ENCODE peak calls at places on chromosome 6, in ten cellular contexts. Q is cardiac muscle cell, F is AG04450, B is neural crest cell, C is stomach, M is RWPE1, P is colonic mucosa, H is dorsolateral prefrontal cortex, L is GM13977, N is pancreas. Z is an unnamed sample.

GRCh38 chr6:13370623-13371022 is 42.3 kb upstream of the TBC1D7 start:
- DNase-seq in Q (no peak), F (no peak), M (peak), B (no peak), C (no peak), P (no peak), L (no peak), N (no peak), H (no peak), Z (no peak)

GRCh38 chr6:116651916-116652315 is 16.6 kb downstream of the ZUP1 start:
- DNase-seq in H (no peak), C (no peak), M (no peak), F (no peak), Q (no peak), N (no peak), L (no peak), P (no peak), B (no peak), Z (no peak)

GRCh38 chr6:30616811-30617564 is at the start of gene PPP1R10:
- DNase-seq in B (peak), Q (peak), P (peak), C (peak), N (peak), L (peak), F (peak), M (peak), H (peak), Z (peak)

GRCh38 chr6:138465007-138465645 is 34.2 kb downstream of the NHSL1 start:
- DNase-seq in L (no peak), N (no peak), H (no peak), M (peak), Q (peak), B (no peak), F (peak), P (no peak), C (no peak), Z (no peak)

GRCh38 chr6:136249811-136250685 is at the start of gene MTFR2:
- DNase-seq in H (peak), F (peak), Q (peak), P (peak), C (peak), N (peak), L (peak), B (peak), M (peak), Z (peak)

GRCh38 chr6:80636689-80637088 is 530.2 kb downstream of the BCKDHB start:
- DNase-seq in C (no peak), Q (no peak), N (no peak), H (no peak), F (no peak), P (no peak), L (no peak), M (no peak), B (no peak), Z (no peak)

GRCh38 chr6:149335924-149336323 is 18.4 kb downstream of the TAB2 start:
- DNase-seq in M (peak), L (no peak), N (no peak), F (no peak), Q (peak), C (no peak), P (no peak), H (no peak), B (no peak), Z (no peak)

GRCh38 chr6:15747354-15747883 is 84.6 kb upstream of the DTNBP1 start:
- DNase-seq in M (no peak), H (no peak), F (no peak), N (no peak), C (no peak), B (no peak), P (no peak), L (no peak), Q (no peak), Z (no peak)

GRCh38 chr6:328924-329323 is 36.6 kb downstream of the DUSP22 start:
- DNase-seq in C (no peak), H (no peak), Q (no peak), L (no peak), P (no peak), M (no peak), N (no peak), B (no peak), F (no peak), Z (no peak)

GRCh38 chr6:142015011-142015410 is 117.7 kb upstream of the GJE1 start:
- DNase-seq in H (no peak), B (no peak), N (no peak), P (no peak), L (no peak), M (no peak), Q (no peak), C (no peak), F (no peak), Z (no peak)

GRCh38 chr6:69825904-69826303 is 29.1 kb upstream of the LMBRD1 start:
- DNase-seq in F (no peak), M (no peak), B (no peak), C (no peak), H (no peak), N (peak), P (no peak), L (no peak), Q (peak), Z (no peak)

GRCh38 chr6:56745971-56746370 is 103.3 kb upstream of the DST start:
- DNase-seq in L (no peak), Q (no peak), H (no peak), B (no peak), M (no peak), F (no peak), P (no peak), N (no peak), C (no peak), Z (no peak)

GRCh38 chr6:65701325-65701724 is 5.7 kb downstream of the EYS start:
- DNase-seq in L (no peak), F (no peak), B (no peak), Q (no peak), N (no peak), C (no peak), M (no peak), P (no peak), H (no peak), Z (no peak)

GRCh38 chr6:30615958-30616810 is 859 bp downstream of the PPP1R10 start:
- DNase-seq in N (no peak), L (no peak), Q (peak), B (peak), F (no peak), C (no peak), M (no peak), P (no peak), H (no peak), Z (no peak)

GRCh38 chr6:105452376-105452775 is 49.5 kb upstream of the PREP start:
- DNase-seq in Q (no peak), C (no peak), H (no peak), P (no peak), F (no peak), M (no peak), N (no peak), B (no peak), L (no peak), Z (no peak)

GRCh38 chr6:45724511-45724910 is 291.1 kb downstream of the CLIC5 start:
- DNase-seq in M (peak), H (no peak), N (no peak), Q (peak), P (no peak), C (no peak), L (no peak), B (no peak), F (peak), Z (no peak)

GRCh38 chr6:166515072-166515810 is 71.2 kb downstream of the RAMACL start:
- DNase-seq in L (no peak), H (no peak), F (peak), C (no peak), M (peak), N (no peak), P (no peak), Q (peak), B (no peak), Z (peak)

GRCh38 chr6:33785766-33786165 is 3.2 kb downstream of the LEMD2 start:
- DNase-seq in Q (peak), M (no peak), F (no peak), C (no peak), B (no peak), N (no peak), P (no peak), L (no peak), H (no peak), Z (no peak)

GRCh38 chr6:33782561-33782960 is 6.4 kb downstream of the LEMD2 start:
- DNase-seq in C (no peak), H (no peak), P (no peak), Q (no peak), M (no peak), N (no peak), F (no peak), L (no peak), B (no peak), Z (no peak)

GRCh38 chr6:33786736-33787135 is 2.2 kb downstream of the LEMD2 start:
- DNase-seq in B (no peak), F (no peak), M (no peak), L (no peak), Q (no peak), H (no peak), P (no peak), N (no peak), C (no peak), Z (no peak)

GRCh38 chr6:33783781-33784520 is 5.0 kb downstream of the LEMD2 start:
- DNase-seq in B (no peak), F (no peak), P (no peak), M (no peak), H (no peak), Q (no peak), N (no peak), C (no peak), L (no peak), Z (no peak)

GRCh38 chr6:33784787-33785186 is 4.1 kb downstream of the LEMD2 start:
- DNase-seq in B (no peak), F (no peak), H (no peak), C (no peak), Q (no peak), P (no peak), N (no peak), M (no peak), L (no peak), Z (no peak)
- TF ChIP-seq CTCF in B (no peak), F (no peak), H (no peak), C (no peak), Q (no peak), P (no peak), N (no peak), M (no peak), L (no peak), Z (no peak)

DNA sequence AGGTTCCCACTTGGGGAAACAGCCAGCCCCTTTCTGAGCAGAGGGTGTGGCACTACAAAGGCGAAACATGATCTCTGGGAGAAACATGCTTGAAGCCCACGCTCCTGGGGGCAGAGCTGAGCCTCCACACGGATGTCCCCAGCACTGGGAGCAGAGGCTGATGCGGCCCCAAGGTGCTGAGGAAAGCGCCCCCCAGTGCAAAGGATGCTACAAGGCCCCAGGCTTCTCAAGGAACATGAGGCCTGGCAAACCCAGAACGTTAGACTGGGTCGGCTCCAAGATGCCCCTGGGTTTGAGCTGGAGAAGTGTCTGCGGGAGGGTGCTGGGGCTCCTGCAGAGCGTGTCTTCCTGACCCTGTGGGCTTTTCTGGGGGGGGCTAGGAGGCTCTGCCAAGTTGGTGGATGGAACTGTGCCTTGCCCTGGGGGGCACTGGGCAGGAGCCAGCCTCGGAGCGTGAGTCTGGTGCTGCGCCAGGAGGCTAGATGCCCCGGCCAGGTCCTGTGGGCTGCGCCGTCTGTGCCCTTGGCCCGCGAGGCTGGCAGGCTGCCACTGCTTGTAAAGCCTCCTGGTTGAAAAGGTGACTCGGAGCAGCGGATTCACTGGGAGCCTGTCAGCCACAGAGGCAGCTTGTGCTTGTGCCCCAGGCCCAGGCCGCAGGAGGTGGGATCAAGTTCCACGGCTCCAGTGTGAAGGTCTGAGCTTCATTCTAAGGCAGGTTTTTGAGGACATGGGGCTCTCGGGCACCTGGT is 8.1 kb downstream of the SYNJ2 start:
- DNase-seq in Q (peak), M (peak), H (no peak), P (peak), C (peak), B (no peak), F (no peak), N (peak), L (no peak), Z (no peak)
- TF ChIP-seq CTCF in Q (peak), M (no peak), H (no peak), P (no peak), C (no peak), B (no peak), F (no peak), N (no peak), L (no peak), Z (no peak)

GRCh38 chr6:3260296-3260695 is 1.5 kb downstream of the PSMG4 start:
- DNase-seq in L (no peak), Q (no peak), F (no peak), H (no peak), B (no peak), P (no peak), M (no peak), C (no peak), N (no peak), Z (no peak)

GRCh38 chr6:3258201-3258600 is 546 bp upstream of the PSMG4 start:
- DNase-seq in H (no peak), M (no peak), P (no peak), B (no peak), F (no peak), N (no peak), Q (no peak), C (no peak), L (no peak), Z (no peak)

GRCh38 chr6:3258720-3259490 is at the start of gene PSMG4:
- DNase-seq in Q (peak), H (peak), N (peak), B (peak), P (peak), C (peak), L (peak), M (peak), F (peak), Z (peak)

GRCh38 chr6:3260772-3261517 is 2.2 kb downstream of the PSMG4 start:
- DNase-seq in H (no peak), C (no peak), Q (no peak), B (no peak), L (no peak), M (no peak), P (no peak), F (no peak), N (no peak), Z (no peak)

DNA sequence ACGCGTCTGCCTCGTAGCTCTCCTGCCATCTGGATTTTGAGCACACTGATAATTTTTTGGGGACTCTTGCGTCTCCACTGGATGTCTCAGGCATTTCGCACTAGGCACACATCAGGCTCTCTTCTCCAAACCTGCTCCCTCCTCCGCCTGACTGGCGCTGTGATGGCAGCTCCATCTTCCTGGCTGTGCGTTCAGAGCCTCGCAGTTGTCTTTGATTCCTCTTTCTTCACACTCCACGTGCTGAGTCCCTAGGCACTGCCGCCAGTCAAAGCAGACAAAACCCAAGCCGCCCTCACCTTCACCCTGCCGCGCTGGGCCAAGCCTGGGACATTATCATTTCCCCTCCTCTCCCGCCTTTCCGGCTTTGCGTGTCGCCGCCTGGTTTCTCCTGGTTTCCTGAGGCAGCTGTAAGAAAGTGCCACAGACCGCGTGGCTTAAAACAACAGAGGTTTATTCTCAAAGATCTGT is 778 bp downstream of the PSMG4 start:
- DNase-seq in F (no peak), Q (peak), C (peak), P (peak), B (no peak), H (no peak), L (peak), M (peak), N (no peak), Z (no peak)
- TF ChIP-seq CTCF in F (no peak), Q (no peak), C (no peak), P (no peak), B (no peak), H (no peak), L (no peak), M (peak), N (no peak), Z (no peak)

GRCh38 chr6:37560737-37561103 is 61.0 kb upstream of the CCDC167 start:
- DNase-seq in Q (no peak), P (no peak), H (no peak), N (no peak), M (no peak), B (no peak), L (no peak), C (no peak), F (no peak), Z (no peak)
- TF ChIP-seq CTCF in Q (no peak), P (no peak), H (no peak), N (no peak), M (no peak), B (no peak), L (no peak), C (no peak), F (no peak), Z (no peak)

DNA sequence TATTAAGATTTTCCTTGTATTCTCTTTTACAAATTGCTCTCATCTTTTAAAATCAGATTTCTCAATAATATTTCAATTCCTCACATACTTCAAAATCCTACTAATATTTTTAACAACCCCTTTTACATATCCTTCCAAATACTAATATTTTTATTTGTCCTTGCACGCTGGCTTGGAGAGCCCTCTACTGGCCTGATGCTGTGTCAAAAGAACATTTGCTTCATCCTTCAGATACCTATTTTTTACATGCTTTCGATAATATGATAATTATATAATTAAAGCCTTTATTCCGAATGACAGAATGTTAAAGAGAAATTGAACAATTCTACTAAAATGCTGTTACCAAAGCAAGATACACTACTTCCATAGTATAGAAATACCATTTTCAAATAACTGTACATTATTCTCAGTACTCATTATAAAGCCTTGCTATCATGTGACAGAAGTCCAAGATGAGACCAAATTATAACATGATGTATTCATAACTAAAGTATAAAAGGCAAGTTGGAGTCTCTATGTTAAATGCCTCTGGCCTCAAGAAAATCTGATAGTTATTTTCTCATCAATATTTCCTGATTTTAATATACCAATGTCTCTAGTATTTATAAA is 39.0 kb upstream of the PLN start:
- DNase-seq in B (no peak), F (peak), L (no peak), Q (peak), N (no peak), P (no peak), M (peak), C (no peak), H (no peak), Z (no peak)
- TF ChIP-seq CTCF in B (peak), F (peak), L (peak), Q (peak), N (no peak), P (no peak), M (peak), C (no peak), H (peak), Z (peak)

DNA sequence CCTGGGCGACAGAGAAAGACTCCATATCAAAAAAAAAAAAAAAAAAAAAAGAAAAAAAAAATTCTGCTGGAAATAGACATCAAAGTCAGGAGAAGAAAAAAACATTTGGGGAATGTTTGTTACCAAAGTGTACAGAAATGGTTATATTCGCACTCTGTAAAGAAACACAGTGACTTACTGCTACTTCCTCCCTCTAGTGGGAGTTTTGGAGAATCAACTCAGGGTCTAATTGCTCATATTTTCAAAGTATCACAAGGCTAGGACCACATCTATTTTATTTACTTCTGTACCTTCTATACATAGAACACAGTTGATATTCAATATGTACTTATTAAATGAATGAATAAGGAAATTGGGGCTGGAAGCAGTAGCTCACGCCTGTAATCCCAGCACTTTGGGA is 24.4 kb downstream of the ARG1 start:
- DNase-seq in M (peak), Q (peak), N (no peak), C (no peak), L (no peak), H (no peak), F (no peak), P (no peak), B (no peak), Z (no peak)
- TF ChIP-seq CTCF in M (peak), Q (peak), N (no peak), C (no peak), L (peak), H (peak), F (peak), P (peak), B (peak), Z (peak)

GRCh38 chr6:121356575-121356974 is 22.3 kb upstream of the TBC1D32 start:
- DNase-seq in B (no peak), H (no peak), N (no peak), L (no peak), M (no peak), C (no peak), Q (no peak), F (no peak), P (no peak), Z (no peak)
- TF ChIP-seq CTCF in B (peak), H (no peak), N (no peak), L (no peak), M (no peak), C (no peak), Q (peak), F (peak), P (no peak), Z (no peak)

GRCh38 chr6:133169901-133170300 is 71.3 kb upstream of the EYA4 start:
- DNase-seq in Q (no peak), B (no peak), P (no peak), N (no peak), M (no peak), L (no peak), F (no peak), C (no peak), H (no peak), Z (no peak)

GRCh38 chr6:133173276-133173675 is 67.9 kb upstream of the EYA4 start:
- DNase-seq in L (no peak), F (no peak), Q (no peak), C (no peak), H (no peak), P (no peak), N (no peak), B (no peak), M (no peak), Z (no peak)

GRCh38 chr6:133166706-133167105 is 74.5 kb upstream of the EYA4 start:
- DNase-seq in N (no peak), P (no peak), L (no peak), F (no peak), C (no peak), Q (no peak), B (no peak), M (no peak), H (no peak), Z (no peak)

GRCh38 chr6:133171989-133172604 is 69.1 kb upstream of the EYA4 start:
- DNase-seq in B (no peak), F (no peak), P (no peak), M (no peak), N (no peak), L (no peak), C (no peak), H (no peak), Q (no peak), Z (no peak)

DNA sequence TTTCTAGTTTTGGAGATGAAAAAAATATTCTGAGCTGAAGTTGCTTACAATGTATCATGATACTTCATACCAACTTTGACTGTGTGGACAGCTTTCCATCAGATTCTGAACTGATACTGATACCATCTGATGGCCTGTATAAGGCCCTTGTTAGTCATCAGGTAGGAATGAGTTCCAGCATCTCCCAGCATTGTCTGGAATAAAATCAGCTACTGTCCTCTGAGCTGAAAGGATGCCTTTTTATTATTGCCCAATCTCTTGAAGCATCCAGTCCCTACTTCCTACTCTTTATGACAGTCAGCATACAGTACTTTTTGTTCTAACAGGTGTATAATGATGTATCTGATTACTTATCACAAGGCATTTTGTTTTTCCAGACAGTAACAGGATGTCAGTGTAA is 70.6 kb upstream of the EYA4 start:
- DNase-seq in L (no peak), M (no peak), F (no peak), C (no peak), N (no peak), P (no peak), B (no peak), H (no peak), Q (no peak), Z (no peak)
- TF ChIP-seq CTCF in L (no peak), M (no peak), F (no peak), C (no peak), N (no peak), P (no peak), B (no peak), H (no peak), Q (no peak), Z (no peak)

Z was measured in GM10248.